ENCODE peak calls at places on chromosomes 13 and 19, in six cellular contexts. Z is GM12878, J is SK-N-SH, N is HepG2, H is A549, V is K562. Y is an unnamed sample.
A peak's percentile ranks its signal among the peaks of the same experiment; 100 is the strongest.

GRCh38 chr13:93307651-93308050 is 81.0 kb downstream of the GPC6 start:
- DNase-seq in Z (no peak), J (no peak), N (no peak), H (no peak), V (no peak), Y (no peak)

GRCh38 chr19:34475026-34475974 is 6.3 kb upstream of the WTIP start:
- DNase-seq in Z (no peak), J (no peak), N (no peak), H (peak; percentile 52), V (no peak), Y (no peak)

GRCh38 chr13:51230473-51231105 is 8.4 kb downstream of the FAM124A start:
- DNase-seq in Z (no peak), J (no peak), N (no peak), H (no peak), V (no peak), Y (no peak)

GRCh38 chr13:42337808-42338600 is 66.1 kb downstream of the AKAP11 start:
- DNase-seq in Z (no peak), J (no peak), N (no peak), H (no peak), V (no peak), Y (no peak)

GRCh38 chr19:50537769-50538230 is 24.1 kb upstream of the ASPDH start:
- DNase-seq in Z (no peak), J (peak; percentile 93), N (peak; percentile 65), H (peak; percentile 95), V (peak; percentile 89), Y (peak; percentile 79)

GRCh38 chr19:9622531-9622930 is 1.5 kb upstream of the ZNF561 start:
- DNase-seq in Z (no peak), J (no peak), N (no peak), H (no peak), V (no peak), Y (no peak)

GRCh38 chr19:31761281-31761913 is 412.2 kb upstream of the TSHZ3 start:
- DNase-seq in Z (no peak), J (no peak), N (no peak), H (no peak), V (no peak), Y (no peak)

GRCh38 chr13:67119481-67119883 is 110.7 kb downstream of the PCDH9 start:
- DNase-seq in Z (no peak), J (no peak), N (no peak), H (peak; percentile 91), V (peak; percentile 4), Y (peak; percentile 8)

GRCh38 chr13:106987435-106987800 is 419.5 kb upstream of the ARGLU1 start:
- DNase-seq in Z (no peak), J (no peak), N (no peak), H (no peak), V (no peak), Y (no peak)

GRCh38 chr19:16040642-16041041 is 35.7 kb upstream of the TPM4 start:
- DNase-seq in Z (no peak), J (no peak), N (peak; percentile 49), H (peak; percentile 49), V (no peak), Y (no peak)

GRCh38 chr13:100630564-100630963 is 42.0 kb upstream of the GGACT start:
- DNase-seq in Z (no peak), J (no peak), N (peak; percentile 33), H (no peak), V (no peak), Y (no peak)

GRCh38 chr13:110680852-110681251 is 25.1 kb downstream of the CARS2 start:
- DNase-seq in Z (no peak), J (peak; percentile 69), N (peak; percentile 41), H (peak; percentile 42), V (peak; percentile 43), Y (peak; percentile 10)

GRCh38 chr19:56637976-56638555 is 4.9 kb upstream of the SMIM17 start:
- DNase-seq in Z (no peak), J (no peak), N (peak; percentile 54), H (peak; percentile 62), V (peak; percentile 60), Y (no peak)

GRCh38 chr19:2957160-2957559 is 12.4 kb upstream of the ZNF77 start:
- DNase-seq in Z (no peak), J (no peak), N (no peak), H (no peak), V (no peak), Y (no peak)

GRCh38 chr13:51861728-51862300 is at the start of gene CCDC70:
- DNase-seq in Z (no peak), J (no peak), N (no peak), H (peak; percentile 8), V (peak; percentile 19), Y (no peak)

GRCh38 chr13:23612182-23612581 is 42.0 kb downstream of the TNFRSF19 start:
- DNase-seq in Z (no peak), J (no peak), N (no peak), H (no peak), V (no peak), Y (no peak)

GRCh38 chr13:102707465-102707864 is 12.6 kb upstream of the METTL21C start:
- DNase-seq in Z (no peak), J (peak; percentile 53), N (no peak), H (peak; percentile 32), V (no peak), Y (no peak)

GRCh38 chr19:14089412-14089661 is 1.2 kb downstream of the SAMD1 start:
- DNase-seq in Z (no peak), J (peak; percentile 42), N (no peak), H (peak; percentile 29), V (no peak), Y (no peak)

GRCh38 chr13:112202266-112202665 is 135.3 kb downstream of the SOX1 start:
- DNase-seq in Z (no peak), J (no peak), N (no peak), H (no peak), V (no peak), Y (no peak)

GRCh38 chr19:20558011-20558410 is 7.6 kb downstream of the ZNF737 start:
- DNase-seq in Z (no peak), J (no peak), N (no peak), H (no peak), V (no peak), Y (no peak)

GRCh38 chr19:2613507-2614295 is 88.8 kb downstream of the GNG7 start:
- DNase-seq in Z (no peak), J (peak; percentile 78), N (no peak), H (peak; percentile 41), V (peak; percentile 71), Y (no peak)

DNA sequence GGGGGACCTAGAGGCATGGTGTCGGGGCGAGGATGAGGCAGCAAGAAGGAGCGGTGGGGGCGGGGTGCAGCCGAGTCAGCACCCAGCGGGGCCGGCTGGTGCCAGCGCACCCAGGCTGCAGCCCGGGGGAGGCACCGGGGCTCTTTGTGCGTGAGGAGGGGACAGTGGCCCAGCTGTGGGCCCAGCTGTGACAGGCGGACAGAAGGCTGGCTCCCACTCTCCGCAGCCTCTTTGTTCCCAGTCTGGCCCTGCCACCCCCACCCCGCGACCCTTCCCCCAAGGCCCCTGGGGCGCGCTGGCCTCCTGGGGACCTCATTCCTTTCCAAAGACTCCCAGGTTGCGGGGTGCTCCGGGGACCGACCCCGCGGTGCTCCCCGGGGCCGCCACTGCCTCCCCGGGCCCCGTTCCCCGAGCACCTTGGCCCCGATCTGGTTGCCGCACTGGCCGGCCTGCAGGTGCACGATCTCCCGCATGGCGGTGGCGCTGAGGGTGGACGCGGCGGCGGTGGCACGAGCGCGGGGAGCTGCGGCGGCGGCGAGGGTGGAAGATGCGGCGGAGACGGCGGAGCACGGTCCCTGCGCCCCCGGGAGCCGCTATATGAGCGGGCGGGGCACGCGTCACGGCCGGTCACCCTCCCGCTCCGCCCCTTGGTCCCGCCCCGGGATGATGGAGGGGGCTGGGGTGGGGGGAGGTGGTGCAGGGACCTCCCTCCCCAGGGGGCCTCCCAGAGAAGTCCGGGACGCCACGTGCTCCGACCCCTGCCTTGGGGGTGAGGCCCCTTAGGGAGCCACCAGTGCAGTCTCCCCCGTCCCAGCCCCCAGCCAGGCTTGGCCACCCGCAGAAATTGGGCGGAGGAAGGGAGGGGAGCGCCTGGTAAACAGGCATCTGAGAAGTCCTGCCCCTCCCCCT is at the start of gene TUBB4A:
- DNase-seq in Z (no peak), J (peak; percentile 95), N (no peak), H (no peak), V (peak; percentile 86), Y (no peak)
- TF ChIP-seq REST in Z (no peak), J (no peak), N (no peak), H (no peak), V (no peak), Y (no peak)

GRCh38 chr19:11145147-11145924 is 10.2 kb downstream of the SPC24 start:
- DNase-seq in Z (no peak), J (no peak), N (no peak), H (no peak), V (no peak), Y (no peak)

GRCh38 chr19:11141937-11142527 is 13.6 kb downstream of the SPC24 start:
- DNase-seq in Z (no peak), J (no peak), N (peak; percentile 35), H (peak; percentile 43), V (no peak), Y (no peak)

GRCh38 chr19:11138659-11139526 is 16.7 kb downstream of the SPC24 start:
- DNase-seq in Z (no peak), J (peak; percentile 61), N (peak; percentile 54), H (peak; percentile 87), V (peak; percentile 30), Y (no peak)

GRCh38 chr19:11140896-11141295 is 14.7 kb downstream of the SPC24 start:
- DNase-seq in Z (no peak), J (no peak), N (no peak), H (no peak), V (no peak), Y (no peak)

DNA sequence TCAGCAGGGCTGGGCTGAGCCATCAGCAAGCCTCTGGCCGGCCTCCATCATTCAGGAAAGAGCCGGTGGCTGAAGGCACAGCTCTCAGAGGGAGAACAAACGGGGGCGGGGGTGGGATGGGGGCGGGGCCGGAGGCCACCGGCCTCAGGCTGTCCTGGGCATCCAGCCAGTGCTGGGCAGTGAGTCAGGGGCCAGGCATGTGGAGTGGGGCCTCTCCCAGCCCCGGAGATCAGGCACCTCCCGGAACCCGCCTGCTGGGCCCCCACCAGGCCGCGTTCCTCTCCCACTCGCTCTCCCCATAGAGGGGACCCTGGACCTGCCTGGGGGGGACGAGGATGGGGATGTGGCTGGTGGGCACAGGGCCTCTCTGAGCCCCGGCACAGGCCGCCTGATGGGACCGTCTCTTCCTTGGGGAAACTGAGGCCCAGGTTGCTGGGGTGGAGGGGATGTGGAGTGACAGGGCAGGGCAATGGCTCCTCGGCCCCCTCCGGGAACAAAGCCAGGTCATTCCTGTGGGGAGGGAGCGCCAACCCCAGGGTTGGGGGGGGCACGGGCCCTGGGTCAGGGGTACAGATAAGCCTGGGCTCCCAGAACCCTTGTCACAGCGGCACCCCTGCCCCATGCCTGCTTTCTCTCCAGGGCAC is 12.9 kb downstream of the SPC24 start:
- DNase-seq in Z (no peak), J (peak; percentile 89), N (peak; percentile 90), H (peak; percentile 91), V (peak; percentile 88), Y (peak; percentile 79)
- TF ChIP-seq MAX in Z (no peak), J (no peak), N (no peak), H (no peak), V (no peak), Y (peak; percentile 47)

DNA sequence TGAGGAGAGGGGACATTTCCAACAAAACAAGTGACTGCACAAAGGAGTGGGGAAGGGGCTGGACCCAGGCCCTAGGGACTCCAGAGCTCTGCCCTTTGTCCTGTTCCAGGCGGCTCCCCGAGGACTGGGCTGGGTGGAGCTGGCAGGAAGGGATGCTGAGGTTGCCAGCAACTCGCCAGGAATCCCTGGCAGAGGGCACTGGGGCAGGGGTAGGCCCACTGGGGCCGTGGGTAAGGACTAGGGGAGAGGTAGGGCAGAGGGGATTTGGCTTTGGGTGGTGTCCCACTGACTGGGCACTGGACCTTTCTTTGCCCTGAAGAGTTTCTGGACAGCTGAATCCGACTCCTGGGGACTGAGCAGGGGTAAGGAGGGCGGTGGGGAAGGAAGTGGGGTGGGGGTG is 7.9 kb downstream of the LIPE start:
- DNase-seq in Z (no peak), J (no peak), N (no peak), H (no peak), V (peak; percentile 4), Y (no peak)
- H3K4me1 ChIP-seq in Z (peaks cover 16% of the 10 kb centered on the region), J (no peaks in the 10 kb centered on the region), N (peaks cover 44% of the 10 kb centered on the region), H (peaks cover 18% of the 10 kb centered on the region), V (peaks cover 18% of the 10 kb centered on the region), Y (peaks cover 21% of the 10 kb centered on the region)

GRCh38 chr19:40366697-40367561 is 18.4 kb downstream of the PLD3 start:
- DNase-seq in Z (no peak), J (peak; percentile 73), N (no peak), H (peak; percentile 71), V (peak; percentile 67), Y (no peak)
- TF ChIP-seq REST in Z (no peak), J (no peak), N (no peak), H (no peak), V (no peak), Y (no peak)

Y was measured in HCT116.